ENCODE peak calls at places on chromosomes 3 and 15, in four cellular contexts. T, K, G and S are unnamed samples.

GRCh38 chr3:175411405-175411804 is 552.3 kb downstream of the NAALADL2 start:
- DNase-seq in T (no peak), K (no peak), G (peak), S (no peak)

GRCh38 chr15:45666119-45666875 is 31.5 kb downstream of the SQOR start:
- DNase-seq in T (no peak), K (no peak), G (no peak), S (no peak)

GRCh38 chr15:81516461-81516860 is 142.4 kb upstream of the TMC3 start:
- DNase-seq in T (no peak), K (no peak), G (peak), S (no peak)

GRCh38 chr3:196055683-196056270 is 26.1 kb downstream of the TFRC start:
- DNase-seq in T (no peak), K (no peak), G (peak), S (no peak)

GRCh38 chr3:126983653-126984390 is 907 bp downstream of the PLXNA1 start:
- DNase-seq in T (peak), K (peak), G (peak), S (peak)

GRCh38 chr3:173869786-173870185 is 472.2 kb downstream of the NLGN1 start:
- DNase-seq in T (no peak), K (no peak), G (no peak), S (no peak)

GRCh38 chr3:169558371-169558770 is 105.1 kb downstream of the MECOM start:
- DNase-seq in T (no peak), K (no peak), G (no peak), S (no peak)

GRCh38 chr3:12325594-12326295 is 36.9 kb downstream of the PPARG start:
- DNase-seq in T (no peak), K (no peak), G (no peak), S (no peak)

GRCh38 chr15:77002954-77003912 is 8.3 kb downstream of the PSTPIP1 start:
- DNase-seq in T (peak), K (peak), G (no peak), S (no peak)

GRCh38 chr3:56928379-56929068 is 126.8 kb upstream of the ARHGEF3 start:
- DNase-seq in T (no peak), K (no peak), G (peak), S (peak)

GRCh38 chr15:95169701-95170459 is 938.5 kb downstream of the MCTP2 start:
- DNase-seq in T (no peak), K (no peak), G (no peak), S (no peak)

GRCh38 chr3:138921316-138922292 is 25.3 kb downstream of the FOXL2 start:
- DNase-seq in T (no peak), K (no peak), G (peak), S (peak)

GRCh38 chr3:163936557-163936956 is 1141.7 kb downstream of the SI start:
- DNase-seq in T (no peak), K (no peak), G (no peak), S (no peak)

GRCh38 chr15:77797270-77797669 is 164.6 kb upstream of the LINGO1 start:
- DNase-seq in T (no peak), K (no peak), G (no peak), S (no peak)